ENCODE peak calls at places on chromosomes 16 and 17, in ten cellular contexts. Q is stimulated activated CD8-positive, alpha-beta memory T cell treated with anti-CD3 and anti-CD28 coated beads, Interleukin-2, amount 100 ng/mL, for 48 hours; D is activated T-helper 2 cell treated with anti-CD3 and anti-CD28 coated beads, Interferon-gamma antibody, Interleukin-2, Interleukin-4, amounts not matched to agents 10 μg/mL and 5 μg/mL and 100 μg/mL, durations not matched to agents 14 hours and 24 hours and 36 hours; V is right atrium auricular region; N is ovary; R is foreskin fibroblast; K is hepatocyte; A is stimulated activated CD4-positive, alpha-beta T cell treated with anti-CD3 and anti-CD28 coated beads, Interleukin-12 subunit alpha, Interleukin-12 subunit beta, amount 100 ng/mL, for 48 hours; T is hypothalamus; S is posterior vena cava. W is an unnamed sample.

GRCh38 chr16:28980929-28981328 is 3.9 kb upstream of the LAT start:
- DNase-seq in Q (no peak), D (no peak), V (no peak), N (no peak), R (no peak), K (no peak), A (no peak), T (no peak), S (no peak), W (no peak)

GRCh38 chr16:86142801-86143236 is 243.9 kb downstream of the IRF8 start:
- DNase-seq in Q (no peak), D (no peak), V (no peak), N (no peak), R (no peak), K (no peak), A (no peak), T (no peak), S (no peak), W (no peak)

GRCh38 chr17:18191967-18192366 is 8.3 kb downstream of the ALKBH5 start:
- DNase-seq in Q (no peak), D (no peak), V (no peak), N (no peak), R (no peak), K (no peak), A (no peak), T (no peak), S (no peak), W (no peak)

GRCh38 chr17:79511471-79511870 is 99.4 kb downstream of the RBFOX3 start:
- DNase-seq in Q (no peak), D (no peak), V (no peak), N (no peak), R (no peak), K (no peak), A (no peak), T (no peak), S (no peak), W (no peak)

GRCh38 chr16:72739577-72739976 is 308.4 kb downstream of the ZFHX3 start:
- DNase-seq in Q (no peak), D (no peak), V (no peak), N (no peak), R (peak; percentile 26), K (no peak), A (no peak), T (no peak), S (no peak), W (no peak)

GRCh38 chr17:14084955-14085354 is 15.7 kb downstream of the COX10 start:
- DNase-seq in Q (no peak), D (no peak), V (no peak), N (no peak), R (no peak), K (no peak), A (no peak), T (no peak), S (no peak), W (no peak)

GRCh38 chr17:7308625-7309433 is 1.4 kb downstream of the EIF5A start:
- DNase-seq in Q (peak; percentile 74), D (peak; percentile 80), V (peak; percentile 82), N (peak; percentile 67), R (peak; percentile 71), K (peak; percentile 91), A (peak; percentile 84), T (peak; percentile 46), S (no peak), W (no peak)

GRCh38 chr17:36468903-36469635 is 17.4 kb upstream of the ZNHIT3 start:
- DNase-seq in Q (no peak), D (no peak), V (no peak), N (no peak), R (no peak), K (no peak), A (no peak), T (no peak), S (no peak), W (no peak)

GRCh38 chr16:61890346-61890745 is 145.9 kb downstream of the CDH8 start:
- DNase-seq in Q (no peak), D (no peak), V (no peak), N (no peak), R (no peak), K (no peak), A (no peak), T (no peak), S (no peak), W (no peak)

GRCh38 chr17:65498831-65499230 is 62.6 kb downstream of the AXIN2 start:
- DNase-seq in Q (no peak), D (no peak), V (no peak), N (no peak), R (no peak), K (no peak), A (no peak), T (peak; percentile 47), S (no peak), W (no peak)

GRCh38 chr17:60421273-60422161 is 772 bp upstream of the CHCT1 start:
- DNase-seq in Q (peak; percentile 71), D (peak; percentile 60), V (peak; percentile 66), N (peak; percentile 69), R (peak; percentile 49), K (peak; percentile 80), A (peak; percentile 66), T (peak; percentile 73), S (peak; percentile 92), W (peak; percentile 53)

GRCh38 chr16:31542763-31543162 is 15.1 kb downstream of the AHSP start:
- DNase-seq in Q (no peak), D (no peak), V (no peak), N (no peak), R (no peak), K (no peak), A (no peak), T (no peak), S (no peak), W (no peak)

GRCh38 chr16:57763290-57764005 is 27.9 kb downstream of the KATNB1 start:
- DNase-seq in Q (no peak), D (no peak), V (no peak), N (no peak), R (no peak), K (no peak), A (no peak), T (no peak), S (no peak), W (no peak)

GRCh38 chr16:63617990-63618763 is 1503.7 kb downstream of the CDH11 start:
- DNase-seq in Q (no peak), D (no peak), V (no peak), N (no peak), R (no peak), K (no peak), A (no peak), T (no peak), S (no peak), W (no peak)

GRCh38 chr17:2250140-2251095 is 53.2 kb downstream of the SMG6 start:
- DNase-seq in Q (no peak), D (no peak), V (no peak), N (no peak), R (no peak), K (no peak), A (no peak), T (no peak), S (no peak), W (no peak)

GRCh38 chr16:68367034-68367433 is 56.2 kb downstream of the PRMT7 start:
- DNase-seq in Q (peak; percentile 24), D (peak; percentile 27), V (no peak), N (no peak), R (no peak), K (peak; percentile 60), A (peak; percentile 50), T (peak; percentile 32), S (no peak), W (no peak)

GRCh38 chr17:61412860-61413653 is 13.4 kb downstream of the TBX2 start:
- DNase-seq in Q (no peak), D (peak; percentile 4), V (peak; percentile 56), N (no peak), R (no peak), K (peak; percentile 29), A (no peak), T (no peak), S (peak; percentile 72), W (no peak)

GRCh38 chr16:73601911-73602310 is 554.0 kb upstream of the ZFHX3 start:
- DNase-seq in Q (no peak), D (no peak), V (no peak), N (no peak), R (no peak), K (no peak), A (no peak), T (no peak), S (no peak), W (no peak)

GRCh38 chr17:33401253-33401652 is 108.2 kb upstream of the ASIC2 start:
- DNase-seq in Q (no peak), D (no peak), V (no peak), N (no peak), R (no peak), K (no peak), A (no peak), T (no peak), S (no peak), W (no peak)

GRCh38 chr16:48905632-48906031 is 295.7 kb upstream of the N4BP1 start:
- DNase-seq in Q (no peak), D (no peak), V (no peak), N (no peak), R (no peak), K (no peak), A (no peak), T (no peak), S (no peak), W (no peak)

GRCh38 chr17:8420041-8420934 is 15.4 kb upstream of the NDEL1 start:
- DNase-seq in Q (no peak), D (no peak), V (peak; percentile 64), N (peak; percentile 35), R (peak; percentile 35), K (peak; percentile 72), A (no peak), T (peak; percentile 18), S (no peak), W (no peak)

GRCh38 chr17:35170968-35171771 is 23.0 kb downstream of the SLC35G3 start:
- DNase-seq in Q (no peak), D (no peak), V (no peak), N (no peak), R (no peak), K (no peak), A (no peak), T (no peak), S (no peak), W (no peak)

GRCh38 chr17:65173284-65173793 is 36.2 kb downstream of the RGS9 start:
- DNase-seq in Q (no peak), D (peak; percentile 81), V (no peak), N (no peak), R (peak; percentile 34), K (peak; percentile 63), A (no peak), T (no peak), S (no peak), W (no peak)

GRCh38 chr16:57761301-57761700 is 25.7 kb downstream of the KATNB1 start:
- DNase-seq in Q (no peak), D (no peak), V (no peak), N (no peak), R (no peak), K (no peak), A (no peak), T (no peak), S (no peak), W (no peak)

GRCh38 chr16:10685709-10686108 is 9.0 kb downstream of the TEKT5 start:
- DNase-seq in Q (no peak), D (no peak), V (peak; percentile 40), N (no peak), R (no peak), K (no peak), A (no peak), T (no peak), S (no peak), W (no peak)

GRCh38 chr16:73565263-73565662 is 517.3 kb upstream of the ZFHX3 start:
- DNase-seq in Q (no peak), D (no peak), V (no peak), N (no peak), R (no peak), K (no peak), A (no peak), T (no peak), S (no peak), W (no peak)

GRCh38 chr16:64969221-64969620 is 152.6 kb downstream of the CDH11 start:
- DNase-seq in Q (no peak), D (no peak), V (no peak), N (no peak), R (no peak), K (no peak), A (no peak), T (no peak), S (no peak), W (no peak)

GRCh38 chr17:28550858-28551257 is 1.6 kb downstream of the UNC119 start:
- DNase-seq in Q (no peak), D (no peak), V (no peak), N (no peak), R (no peak), K (no peak), A (no peak), T (no peak), S (peak; percentile 62), W (no peak)